ENCODE peak calls at places on chromosomes 7 and 10, in five cellular contexts. N is IMR-90, L is MG63, G is CMK, B is Calu3. O is an unnamed sample.

GRCh38 chr7:132739271-132739955 is 163.1 kb upstream of the PLXNA4 start:
- DNase-seq in N (peak), L (peak), G (no peak), B (no peak), O (peak)

GRCh38 chr7:27329917-27330316 is 87.3 kb downstream of the EVX1 start:
- DNase-seq in N (no peak), L (no peak), G (no peak), B (no peak), O (no peak)

GRCh38 chr10:13902868-13903267 is 316.1 kb downstream of the PRPF18 start:
- DNase-seq in N (no peak), L (no peak), G (no peak), B (no peak), O (no peak)

GRCh38 chr10:101014230-101014884 is 14.7 kb downstream of the LZTS2 start:
- DNase-seq in N (peak), L (peak), G (no peak), B (peak), O (peak)

GRCh38 chr7:87370660-87371180 is 25.3 kb downstream of the CROT start:
- DNase-seq in N (peak), L (peak), G (no peak), B (no peak), O (no peak)

GRCh38 chr7:135620447-135620846 is 41.9 kb upstream of the STMP1 start:
- DNase-seq in N (peak), L (no peak), G (no peak), B (no peak), O (no peak)

GRCh38 chr10:8435186-8436055 is 380.9 kb downstream of the GATA3 start:
- DNase-seq in N (no peak), L (no peak), G (no peak), B (no peak), O (no peak)

GRCh38 chr10:84293574-84294016 is 34.8 kb upstream of the CCSER2 start:
- DNase-seq in N (peak), L (no peak), G (peak), B (no peak), O (no peak)

GRCh38 chr7:39744620-39745019 is 121.2 kb downstream of the RALA start:
- DNase-seq in N (no peak), L (no peak), G (no peak), B (no peak), O (no peak)

GRCh38 chr10:22251751-22252285 is 34.0 kb upstream of the EBLN1 start:
- DNase-seq in N (no peak), L (peak), G (no peak), B (peak), O (peak)

GRCh38 chr7:30344513-30344912 is 60.1 kb downstream of the ZNRF2 start:
- DNase-seq in N (no peak), L (no peak), G (no peak), B (no peak), O (no peak)

GRCh38 chr7:100095704-100096103 is 5.5 kb downstream of the MCM7 start:
- DNase-seq in N (no peak), L (no peak), G (no peak), B (no peak), O (no peak)

GRCh38 chr10:30788307-30788706 is 158.8 kb upstream of the LYZL2 start:
- DNase-seq in N (peak), L (peak), G (no peak), B (no peak), O (no peak)

GRCh38 chr7:134356421-134356936 is 39.7 kb upstream of the SLC35B4 start:
- DNase-seq in N (no peak), L (no peak), G (no peak), B (no peak), O (no peak)

GRCh38 chr10:28295346-28295745 is 7.5 kb downstream of the MPP7 start:
- DNase-seq in N (no peak), L (no peak), G (no peak), B (no peak), O (no peak)

GRCh38 chr10:102945989-102946388 is 27.9 kb downstream of the CNNM2 start:
- DNase-seq in N (no peak), L (no peak), G (no peak), B (no peak), O (no peak)

GRCh38 chr10:76150139-76150885 is 718.9 kb downstream of the LRMDA start:
- DNase-seq in N (peak), L (peak), G (no peak), B (no peak), O (peak)

GRCh38 chr7:73432676-73433075 is 902 bp upstream of the FZD9 start:
- DNase-seq in N (no peak), L (no peak), G (no peak), B (no peak), O (no peak)

GRCh38 chr7:124012864-124013263 is 20.0 kb downstream of the TMEM229A start:
- DNase-seq in N (no peak), L (no peak), G (no peak), B (no peak), O (no peak)

GRCh38 chr7:156224441-156225225 is 412.4 kb upstream of the SHH start:
- DNase-seq in N (no peak), L (no peak), G (no peak), B (no peak), O (no peak)

GRCh38 chr7:25926009-25926408 is 226.0 kb upstream of the NFE2L3 start:
- DNase-seq in N (no peak), L (peak), G (no peak), B (peak), O (no peak)

GRCh38 chr10:99593312-99593711 is 26.9 kb downstream of the SLC25A28 start:
- DNase-seq in N (no peak), L (peak), G (no peak), B (peak), O (peak)

GRCh38 chr7:158066085-158066484 is 521.5 kb downstream of the PTPRN2 start:
- DNase-seq in N (no peak), L (no peak), G (no peak), B (no peak), O (no peak)

GRCh38 chr7:3446786-3447185 is 145.7 kb downstream of the SDK1 start:
- DNase-seq in N (peak), L (no peak), G (no peak), B (no peak), O (no peak)

GRCh38 chr7:95622001-95622549 is 25.8 kb upstream of the PDK4 start:
- DNase-seq in N (no peak), L (no peak), G (no peak), B (no peak), O (no peak)

GRCh38 chr7:135845415-135846075 is 96.9 kb upstream of the FAM180A start:
- DNase-seq in N (no peak), L (no peak), G (no peak), B (no peak), O (no peak)

GRCh38 chr10:3095373-3096139 is 28.2 kb downstream of the PFKP start:
- DNase-seq in N (peak), L (peak), G (peak), B (peak), O (peak)